ENCODE peak calls at places on chromosome 19, in nine cellular contexts. T is small intestine; P is tibial artery; X is T-helper 1 cell; J is iris pigment epithelial cell; V is activated naive CD8-positive, alpha-beta T cell treated with anti-CD3 and anti-CD28 coated beads for 36 hours; G is type B pancreatic cell; C is body of pancreas; R is activated CD4-positive, alpha-beta T cell treated with anti-CD3 and anti-CD28 coated beads, Interleukin-2, amount 50 U/mL, for 1 hour. A is an unnamed sample.
A peak's percentile ranks its signal among the peaks of the same experiment; 100 is the strongest.

GRCh38 chr19:54418930-54419800 is 3.9 kb downstream of the TTYH1 start:
- DNase-seq in T (no peak), P (no peak), X (no peak), J (no peak), V (no peak), G (no peak), C (no peak), R (no peak), A (no peak)

GRCh38 chr19:11420429-11420893 is 1.3 kb upstream of the RGL3 start:
- DNase-seq in T (no peak), P (peak; percentile 88), X (no peak), J (peak; percentile 22), V (no peak), G (no peak), C (peak; percentile 29), R (no peak), A (no peak)

GRCh38 chr19:42497492-42498226 is 30.6 kb downstream of the CEACAM1 start:
- DNase-seq in T (peak; percentile 94), P (no peak), X (no peak), J (no peak), V (no peak), G (no peak), C (peak; percentile 58), R (no peak), A (no peak)

GRCh38 chr19:12759686-12760085 is 8.1 kb downstream of the BEST2 start:
- DNase-seq in T (no peak), P (no peak), X (no peak), J (no peak), V (no peak), G (no peak), C (no peak), R (no peak), A (no peak)

GRCh38 chr19:19230505-19230904 is 18.7 kb downstream of the NCAN start:
- DNase-seq in T (no peak), P (no peak), X (no peak), J (no peak), V (no peak), G (no peak), C (no peak), R (no peak), A (no peak)

GRCh38 chr19:38252385-38252784 is 3.8 kb downstream of the PPP1R14A start:
- DNase-seq in T (no peak), P (no peak), X (no peak), J (no peak), V (no peak), G (no peak), C (no peak), R (no peak), A (no peak)

GRCh38 chr19:51116736-51117135 is 8.0 kb upstream of the SIGLEC9 start:
- DNase-seq in T (no peak), P (no peak), X (no peak), J (no peak), V (no peak), G (no peak), C (no peak), R (no peak), A (no peak)

GRCh38 chr19:2354670-2355069 is 5.4 kb upstream of the TMPRSS9 start:
- DNase-seq in T (no peak), P (no peak), X (no peak), J (no peak), V (no peak), G (no peak), C (no peak), R (no peak), A (no peak)

GRCh38 chr19:18321729-18322091 is 1.2 kb downstream of the LSM4 start:
- DNase-seq in T (no peak), P (no peak), X (no peak), J (no peak), V (peak; percentile 51), G (no peak), C (no peak), R (no peak), A (no peak)

GRCh38 chr19:29610213-29610573 is 4.1 kb downstream of the POP4 start:
- DNase-seq in T (no peak), P (peak; percentile 60), X (no peak), J (no peak), V (no peak), G (no peak), C (no peak), R (no peak), A (no peak)

GRCh38 chr19:5775668-5776309 is 8.8 kb downstream of the PRR22 start:
- DNase-seq in T (no peak), P (no peak), X (no peak), J (peak; percentile 50), V (no peak), G (no peak), C (peak; percentile 43), R (no peak), A (no peak)

GRCh38 chr19:46860846-46861690 is at the start of gene ARHGAP35:
- DNase-seq in T (peak; percentile 84), P (no peak), X (peak; percentile 75), J (no peak), V (no peak), G (no peak), C (peak; percentile 31), R (peak; percentile 77), A (no peak)

GRCh38 chr19:13057147-13057572 is 45.5 kb downstream of the LYL1 start:
- DNase-seq in T (no peak), P (no peak), X (no peak), J (no peak), V (no peak), G (no peak), C (no peak), R (no peak), A (no peak)

GRCh38 chr19:58227964-58228583 is 640 bp upstream of the ZNF544 start:
- DNase-seq in T (no peak), P (no peak), X (no peak), J (peak; percentile 43), V (no peak), G (peak; percentile 75), C (no peak), R (no peak), A (no peak)

GRCh38 chr19:478236-478888 is 17.5 kb upstream of the SHC2 start:
- DNase-seq in T (no peak), P (no peak), X (no peak), J (no peak), V (no peak), G (no peak), C (no peak), R (no peak), A (no peak)

GRCh38 chr19:13476071-13476470 is 30.2 kb downstream of the CACNA1A start:
- DNase-seq in T (no peak), P (no peak), X (no peak), J (no peak), V (no peak), G (no peak), C (no peak), R (no peak), A (no peak)

GRCh38 chr19:12527034-12527836 is 24.0 kb downstream of the ZNF564 start:
- DNase-seq in T (peak; percentile 18), P (no peak), X (no peak), J (peak; percentile 50), V (no peak), G (no peak), C (no peak), R (no peak), A (no peak)

GRCh38 chr19:40253611-40254092 is 27.2 kb upstream of the CCNP start:
- DNase-seq in T (peak; percentile 31), P (no peak), X (no peak), J (no peak), V (no peak), G (no peak), C (no peak), R (no peak), A (no peak)

GRCh38 chr19:38809592-38810252 is 3.0 kb downstream of the LGALS4 start:
- DNase-seq in T (no peak), P (no peak), X (no peak), J (no peak), V (no peak), G (no peak), C (no peak), R (no peak), A (no peak)

A was measured in amygdala.